ENCODE peak calls at places on chromosomes 2 and 18, in four cellular contexts. One of them, this sample, is unnamed.

GRCh38 chr2:95017836-95018235 is 7.7 kb upstream of the MAL start:
- DNase-seq in BJ: no peak
- DNase-seq in endothelial cell of umbilical vein: no peak
- DNase-seq in endothelial cell: no peak
- DNase-seq in this sample: no peak

GRCh38 chr2:37020887-37021796 is 54.8 kb upstream of the STRN start:
- DNase-seq in BJ: no peak
- DNase-seq in endothelial cell of umbilical vein: no peak
- DNase-seq in endothelial cell: no peak
- DNase-seq in this sample: no peak

GRCh38 chr18:74333091-74333490 is 17.5 kb downstream of the C18orf63 start:
- DNase-seq in BJ: no peak
- DNase-seq in endothelial cell of umbilical vein: no peak
- DNase-seq in endothelial cell: no peak
- DNase-seq in this sample: no peak

GRCh38 chr2:100976634-100977391 is 25.3 kb upstream of the RPL31 start:
- DNase-seq in BJ: no peak
- DNase-seq in endothelial cell of umbilical vein: no peak
- DNase-seq in endothelial cell: no peak
- DNase-seq in this sample: no peak

GRCh38 chr18:77763530-77763929 is 513.9 kb downstream of the GALR1 start:
- DNase-seq in BJ: no peak
- DNase-seq in endothelial cell of umbilical vein: no peak
- DNase-seq in endothelial cell: no peak
- DNase-seq in this sample: no peak

GRCh38 chr2:234459401-234460009 is 37.4 kb downstream of the ARL4C start:
- DNase-seq in BJ: no peak
- DNase-seq in endothelial cell of umbilical vein: no peak
- DNase-seq in endothelial cell: no peak
- DNase-seq in this sample: no peak

GRCh38 chr2:61898810-61899209 is 6.7 kb upstream of the COMMD1 start:
- DNase-seq in BJ: no peak
- DNase-seq in endothelial cell of umbilical vein: peak; percentile 30
- DNase-seq in endothelial cell: no peak
- DNase-seq in this sample: no peak

GRCh38 chr2:26726229-26726628 is 33.7 kb downstream of the KCNK3 start:
- DNase-seq in BJ: no peak
- DNase-seq in endothelial cell of umbilical vein: no peak
- DNase-seq in endothelial cell: no peak
- DNase-seq in this sample: no peak

GRCh38 chr2:151614159-151614558 is 120.1 kb downstream of the NEB start:
- DNase-seq in BJ: no peak
- DNase-seq in endothelial cell of umbilical vein: no peak
- DNase-seq in endothelial cell: no peak
- DNase-seq in this sample: no peak

GRCh38 chr2:151611351-151611750 is 122.9 kb downstream of the NEB start:
- DNase-seq in BJ: no peak
- DNase-seq in endothelial cell of umbilical vein: no peak
- DNase-seq in endothelial cell: no peak
- DNase-seq in this sample: no peak

GRCh38 chr2:151619337-151619989 is 114.8 kb downstream of the NEB start:
- DNase-seq in BJ: no peak
- DNase-seq in endothelial cell of umbilical vein: peak; percentile 97
- DNase-seq in endothelial cell: no peak
- DNase-seq in this sample: no peak

GRCh38 chr2:151616760-151617339 is 117.4 kb downstream of the NEB start:
- DNase-seq in BJ: no peak
- DNase-seq in endothelial cell of umbilical vein: peak; percentile 42
- DNase-seq in endothelial cell: no peak
- DNase-seq in this sample: no peak

GRCh38 chr2:151614606-151615306 is 119.5 kb downstream of the NEB start:
- DNase-seq in BJ: no peak
- DNase-seq in endothelial cell of umbilical vein: peak; percentile 85
- DNase-seq in endothelial cell: no peak
- DNase-seq in this sample: no peak
- TF ChIP-seq CTCF in BJ: no peak
- TF ChIP-seq CTCF in endothelial cell of umbilical vein: peak; percentile 1
- TF ChIP-seq CTCF in endothelial cell: no peak
- TF ChIP-seq CTCF in this sample: no peak

GRCh38 chr18:6920099-6920955 is 190.8 kb downstream of the ARHGAP28 start:
- DNase-seq in BJ: peak; percentile 11
- DNase-seq in endothelial cell of umbilical vein: peak; percentile 64
- DNase-seq in endothelial cell: peak; percentile 80
- DNase-seq in this sample: peak; percentile 29
- TF ChIP-seq CTCF in BJ: peak; percentile 87
- TF ChIP-seq CTCF in endothelial cell of umbilical vein: peak; percentile 75
- TF ChIP-seq CTCF in endothelial cell: peak; percentile 64
- TF ChIP-seq CTCF in this sample: peak; percentile 72

GRCh38 chr2:4338345-4338744 is 635.0 kb downstream of the DCDC2C start:
- DNase-seq in BJ: no peak
- DNase-seq in endothelial cell of umbilical vein: no peak
- DNase-seq in endothelial cell: no peak
- DNase-seq in this sample: no peak
- TF ChIP-seq CTCF in BJ: no peak
- TF ChIP-seq CTCF in endothelial cell of umbilical vein: no peak
- TF ChIP-seq CTCF in endothelial cell: no peak
- TF ChIP-seq CTCF in this sample: no peak

GRCh38 chr2:237030382-237030781 is 55.3 kb upstream of the COPS8 start:
- DNase-seq in BJ: no peak
- DNase-seq in endothelial cell of umbilical vein: no peak
- DNase-seq in endothelial cell: no peak
- DNase-seq in this sample: no peak

GRCh38 chr2:237025090-237025865 is 60.4 kb upstream of the COPS8 start:
- DNase-seq in BJ: peak; percentile 67
- DNase-seq in endothelial cell of umbilical vein: peak; percentile 45
- DNase-seq in endothelial cell: no peak
- DNase-seq in this sample: no peak

GRCh38 chr2:237026981-237027711 is 58.5 kb upstream of the COPS8 start:
- DNase-seq in BJ: no peak
- DNase-seq in endothelial cell of umbilical vein: peak; percentile 86
- DNase-seq in endothelial cell: peak; percentile 71
- DNase-seq in this sample: peak; percentile 37

GRCh38 chr2:237024255-237024654 is 61.4 kb upstream of the COPS8 start:
- DNase-seq in BJ: no peak
- DNase-seq in endothelial cell of umbilical vein: no peak
- DNase-seq in endothelial cell: no peak
- DNase-seq in this sample: no peak

DNA sequence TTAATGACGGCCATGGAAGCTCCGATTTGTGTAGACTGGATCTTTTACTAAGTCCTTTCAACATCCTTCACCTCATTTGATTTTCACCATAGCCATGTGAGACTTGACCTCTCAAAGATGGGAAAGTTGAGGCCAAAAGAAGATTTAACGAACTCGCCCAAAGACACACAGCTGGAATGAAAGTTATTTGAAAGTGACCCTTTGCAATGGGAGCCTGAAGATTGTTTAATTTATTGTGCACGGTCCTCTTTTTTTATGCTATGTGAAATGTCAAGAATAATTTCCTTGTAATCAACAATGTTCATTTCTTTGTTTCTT is 58.0 kb upstream of the COPS8 start:
- DNase-seq in BJ: no peak
- DNase-seq in endothelial cell of umbilical vein: no peak
- DNase-seq in endothelial cell: no peak
- DNase-seq in this sample: no peak
- TF ChIP-seq CTCF in BJ: no peak
- TF ChIP-seq CTCF in endothelial cell of umbilical vein: no peak
- TF ChIP-seq CTCF in endothelial cell: no peak
- TF ChIP-seq CTCF in this sample: no peak

GRCh38 chr2:239273280-239274234 is 127.3 kb downstream of the HDAC4 start:
- DNase-seq in BJ: no peak
- DNase-seq in endothelial cell of umbilical vein: no peak
- DNase-seq in endothelial cell: no peak
- DNase-seq in this sample: no peak
- TF ChIP-seq CTCF in BJ: no peak
- TF ChIP-seq CTCF in endothelial cell of umbilical vein: no peak
- TF ChIP-seq CTCF in endothelial cell: no peak
- TF ChIP-seq CTCF in this sample: no peak

DNA sequence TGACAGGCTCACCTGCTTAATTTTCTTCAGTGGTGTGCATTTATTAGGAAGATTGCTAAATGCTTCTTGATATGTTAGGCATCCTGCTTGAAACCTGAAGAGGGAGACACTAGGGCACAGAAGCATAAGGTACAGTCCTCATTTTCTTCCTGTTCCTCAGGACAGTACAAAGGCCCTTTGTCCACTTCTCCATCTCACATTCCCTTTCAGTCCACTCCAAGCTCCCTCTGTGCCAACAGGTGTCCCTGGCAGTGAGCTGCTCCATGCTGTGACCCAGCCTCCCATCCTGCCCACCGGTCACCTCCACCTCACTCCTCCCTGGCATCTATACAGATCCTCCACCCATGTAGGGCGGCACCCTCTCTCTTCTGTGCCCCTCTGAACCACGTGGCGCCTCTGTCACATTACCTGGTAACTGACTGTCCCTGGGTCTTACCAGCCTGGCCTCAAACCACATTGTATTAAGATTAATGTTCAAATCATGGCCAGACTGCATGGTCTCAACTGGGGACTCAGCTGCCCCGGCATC is 162.8 kb downstream of the VAPA start:
- DNase-seq in BJ: no peak
- DNase-seq in endothelial cell of umbilical vein: no peak
- DNase-seq in endothelial cell: no peak
- DNase-seq in this sample: no peak
- TF ChIP-seq CTCF in BJ: no peak
- TF ChIP-seq CTCF in endothelial cell of umbilical vein: no peak
- TF ChIP-seq CTCF in endothelial cell: no peak
- TF ChIP-seq CTCF in this sample: peak; percentile 13

DNA sequence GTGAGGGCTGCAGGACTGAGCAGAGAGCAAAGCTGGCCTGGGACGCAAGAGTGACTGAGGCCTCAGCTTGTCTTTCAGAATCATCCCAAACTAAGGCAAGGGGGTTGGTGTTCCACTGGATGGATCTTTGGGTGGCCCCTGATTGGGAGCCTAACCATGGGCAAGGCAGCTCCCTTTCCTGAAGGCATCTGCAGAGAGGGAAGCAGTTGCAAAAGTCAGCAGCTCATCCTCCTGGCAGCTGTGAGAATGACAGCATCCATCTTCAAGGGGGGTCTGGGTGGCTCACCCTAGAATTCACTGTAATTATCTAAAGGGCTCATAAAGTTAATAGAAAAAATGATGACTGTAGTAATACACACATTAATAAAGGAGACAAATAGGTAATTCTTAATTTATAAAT is 46.5 kb upstream of the RAB31 start:
- DNase-seq in BJ: no peak
- DNase-seq in endothelial cell of umbilical vein: no peak
- DNase-seq in endothelial cell: no peak
- DNase-seq in this sample: no peak
- TF ChIP-seq CTCF in BJ: peak; percentile 38
- TF ChIP-seq CTCF in endothelial cell of umbilical vein: no peak
- TF ChIP-seq CTCF in endothelial cell: no peak
- TF ChIP-seq CTCF in this sample: no peak

GRCh38 chr2:109318949-109319342 is 189.9 kb downstream of the SH3RF3 start:
- DNase-seq in BJ: no peak
- DNase-seq in endothelial cell of umbilical vein: no peak
- DNase-seq in endothelial cell: no peak
- DNase-seq in this sample: no peak

GRCh38 chr2:109320195-109320935 is 191.4 kb downstream of the SH3RF3 start:
- DNase-seq in BJ: no peak
- DNase-seq in endothelial cell of umbilical vein: no peak
- DNase-seq in endothelial cell: no peak
- DNase-seq in this sample: no peak

GRCh38 chr2:109322111-109322510 is 193.1 kb downstream of the SH3RF3 start:
- DNase-seq in BJ: peak; percentile 96
- DNase-seq in endothelial cell of umbilical vein: peak; percentile 87
- DNase-seq in endothelial cell: no peak
- DNase-seq in this sample: no peak

GRCh38 chr2:109322646-109323045 is 193.6 kb downstream of the SH3RF3 start:
- DNase-seq in BJ: no peak
- DNase-seq in endothelial cell of umbilical vein: peak; percentile 26
- DNase-seq in endothelial cell: no peak
- DNase-seq in this sample: no peak

DNA sequence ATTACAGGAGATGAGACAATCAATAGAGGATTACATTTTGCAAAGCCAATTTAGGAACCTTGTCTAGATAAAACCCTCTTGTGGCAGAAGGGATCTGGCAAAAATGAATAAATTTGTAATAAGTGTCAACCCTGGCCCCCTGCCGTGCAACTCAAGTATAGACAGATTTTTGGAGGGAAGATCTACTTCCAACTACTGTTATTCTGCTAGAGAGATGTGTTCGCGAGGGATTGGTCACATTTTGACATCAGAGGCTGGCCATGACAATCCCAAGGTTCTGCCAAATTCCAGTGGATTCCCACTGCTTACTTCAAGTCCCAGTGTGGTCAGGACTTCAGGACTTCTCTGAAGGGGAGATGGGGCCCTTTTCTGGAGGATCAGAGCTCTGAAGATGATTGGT is 192.6 kb downstream of the SH3RF3 start:
- DNase-seq in BJ: no peak
- DNase-seq in endothelial cell of umbilical vein: no peak
- DNase-seq in endothelial cell: no peak
- DNase-seq in this sample: no peak
- TF ChIP-seq CTCF in BJ: no peak
- TF ChIP-seq CTCF in endothelial cell of umbilical vein: no peak
- TF ChIP-seq CTCF in endothelial cell: no peak
- TF ChIP-seq CTCF in this sample: no peak

GRCh38 chr18:25563816-25564370 is 211.9 kb upstream of the ZNF521 start:
- DNase-seq in BJ: no peak
- DNase-seq in endothelial cell of umbilical vein: no peak
- DNase-seq in endothelial cell: no peak
- DNase-seq in this sample: no peak

GRCh38 chr18:25563346-25563745 is 211.4 kb upstream of the ZNF521 start:
- DNase-seq in BJ: no peak
- DNase-seq in endothelial cell of umbilical vein: no peak
- DNase-seq in endothelial cell: no peak
- DNase-seq in this sample: no peak

GRCh38 chr18:25557006-25557405 is 205.0 kb upstream of the ZNF521 start:
- DNase-seq in BJ: no peak
- DNase-seq in endothelial cell of umbilical vein: peak; percentile 50
- DNase-seq in endothelial cell: no peak
- DNase-seq in this sample: no peak

GRCh38 chr18:25560369-25560768 is 208.4 kb upstream of the ZNF521 start:
- DNase-seq in BJ: no peak
- DNase-seq in endothelial cell of umbilical vein: no peak
- DNase-seq in endothelial cell: no peak
- DNase-seq in this sample: no peak

GRCh38 chr18:25561923-25562322 is 210.0 kb upstream of the ZNF521 start:
- DNase-seq in BJ: no peak
- DNase-seq in endothelial cell of umbilical vein: peak; percentile 15
- DNase-seq in endothelial cell: peak; percentile 44
- DNase-seq in this sample: no peak
- TF ChIP-seq CTCF in BJ: peak; percentile 46
- TF ChIP-seq CTCF in endothelial cell of umbilical vein: no peak
- TF ChIP-seq CTCF in endothelial cell: peak; percentile 38
- TF ChIP-seq CTCF in this sample: peak; percentile 67